ENCODE peak calls at places on chromosomes 6 and 20, in five cellular contexts. One of them, this sample, is unnamed.

GRCh38 chr20:19673575-19673974 is 84.5 kb upstream of the RIN2 start:
- DNase-seq in RKO: no peak
- DNase-seq in substantia nigra: no peak
- DNase-seq in trophoblast cell: peak
- DNase-seq in stimulated activated CD4-positive, alpha-beta T cell treated with anti-CD3 and anti-CD28 coated beads, TNF-alpha, amount 100 ng/mL, for 4 hours: no peak
- DNase-seq in this sample: no peak

GRCh38 chr20:21515300-21516179 is 1.7 kb upstream of the NKX2-2 start:
- DNase-seq in RKO: no peak
- DNase-seq in substantia nigra: no peak
- DNase-seq in trophoblast cell: no peak
- DNase-seq in stimulated activated CD4-positive, alpha-beta T cell treated with anti-CD3 and anti-CD28 coated beads, TNF-alpha, amount 100 ng/mL, for 4 hours: no peak
- DNase-seq in this sample: no peak

GRCh38 chr6:132130530-132131298 is 179.5 kb upstream of the CCN2 start:
- DNase-seq in RKO: no peak
- DNase-seq in substantia nigra: no peak
- DNase-seq in trophoblast cell: no peak
- DNase-seq in stimulated activated CD4-positive, alpha-beta T cell treated with anti-CD3 and anti-CD28 coated beads, TNF-alpha, amount 100 ng/mL, for 4 hours: no peak
- DNase-seq in this sample: no peak

GRCh38 chr20:54920491-54920890 is 445.1 kb downstream of the DOK5 start:
- DNase-seq in RKO: no peak
- DNase-seq in substantia nigra: no peak
- DNase-seq in trophoblast cell: no peak
- DNase-seq in stimulated activated CD4-positive, alpha-beta T cell treated with anti-CD3 and anti-CD28 coated beads, TNF-alpha, amount 100 ng/mL, for 4 hours: no peak
- DNase-seq in this sample: no peak

GRCh38 chr20:9112541-9113515 is 43.9 kb downstream of the PLCB4 start:
- DNase-seq in RKO: no peak
- DNase-seq in substantia nigra: no peak
- DNase-seq in trophoblast cell: no peak
- DNase-seq in stimulated activated CD4-positive, alpha-beta T cell treated with anti-CD3 and anti-CD28 coated beads, TNF-alpha, amount 100 ng/mL, for 4 hours: no peak
- DNase-seq in this sample: no peak

GRCh38 chr20:878511-879307 is 37.4 kb downstream of the ANGPT4 start:
- DNase-seq in RKO: peak
- DNase-seq in substantia nigra: no peak
- DNase-seq in trophoblast cell: no peak
- DNase-seq in stimulated activated CD4-positive, alpha-beta T cell treated with anti-CD3 and anti-CD28 coated beads, TNF-alpha, amount 100 ng/mL, for 4 hours: no peak
- DNase-seq in this sample: no peak

GRCh38 chr6:21229061-21229460 is 364.5 kb upstream of the SOX4 start:
- DNase-seq in RKO: no peak
- DNase-seq in substantia nigra: no peak
- DNase-seq in trophoblast cell: no peak
- DNase-seq in stimulated activated CD4-positive, alpha-beta T cell treated with anti-CD3 and anti-CD28 coated beads, TNF-alpha, amount 100 ng/mL, for 4 hours: no peak
- DNase-seq in this sample: no peak

GRCh38 chr20:1588166-1588868 is 30.8 kb upstream of the SIRPD start:
- DNase-seq in RKO: no peak
- DNase-seq in substantia nigra: no peak
- DNase-seq in trophoblast cell: no peak
- DNase-seq in stimulated activated CD4-positive, alpha-beta T cell treated with anti-CD3 and anti-CD28 coated beads, TNF-alpha, amount 100 ng/mL, for 4 hours: no peak
- DNase-seq in this sample: peak

GRCh38 chr6:74356385-74356784 is 660.4 kb downstream of the CD109 start:
- DNase-seq in RKO: peak
- DNase-seq in substantia nigra: no peak
- DNase-seq in trophoblast cell: peak
- DNase-seq in stimulated activated CD4-positive, alpha-beta T cell treated with anti-CD3 and anti-CD28 coated beads, TNF-alpha, amount 100 ng/mL, for 4 hours: no peak
- DNase-seq in this sample: no peak

GRCh38 chr6:17289491-17290106 is 8.4 kb downstream of the RBM24 start:
- DNase-seq in RKO: no peak
- DNase-seq in substantia nigra: no peak
- DNase-seq in trophoblast cell: peak
- DNase-seq in stimulated activated CD4-positive, alpha-beta T cell treated with anti-CD3 and anti-CD28 coated beads, TNF-alpha, amount 100 ng/mL, for 4 hours: no peak
- DNase-seq in this sample: no peak

GRCh38 chr6:137816133-137816579 is 50.9 kb upstream of the TNFAIP3 start:
- DNase-seq in RKO: no peak
- DNase-seq in substantia nigra: no peak
- DNase-seq in trophoblast cell: no peak
- DNase-seq in stimulated activated CD4-positive, alpha-beta T cell treated with anti-CD3 and anti-CD28 coated beads, TNF-alpha, amount 100 ng/mL, for 4 hours: no peak
- DNase-seq in this sample: no peak

GRCh38 chr6:92541457-92542060 is 877.8 kb downstream of the EPHA7 start:
- DNase-seq in RKO: no peak
- DNase-seq in substantia nigra: no peak
- DNase-seq in trophoblast cell: no peak
- DNase-seq in stimulated activated CD4-positive, alpha-beta T cell treated with anti-CD3 and anti-CD28 coated beads, TNF-alpha, amount 100 ng/mL, for 4 hours: no peak
- DNase-seq in this sample: no peak

GRCh38 chr6:81298751-81299150 is 453.7 kb downstream of the TENT5A start:
- DNase-seq in RKO: no peak
- DNase-seq in substantia nigra: no peak
- DNase-seq in trophoblast cell: no peak
- DNase-seq in stimulated activated CD4-positive, alpha-beta T cell treated with anti-CD3 and anti-CD28 coated beads, TNF-alpha, amount 100 ng/mL, for 4 hours: no peak
- DNase-seq in this sample: no peak

GRCh38 chr6:155273438-155273837 is 9.6 kb downstream of the CLDN20 start:
- DNase-seq in RKO: no peak
- DNase-seq in substantia nigra: no peak
- DNase-seq in trophoblast cell: no peak
- DNase-seq in stimulated activated CD4-positive, alpha-beta T cell treated with anti-CD3 and anti-CD28 coated beads, TNF-alpha, amount 100 ng/mL, for 4 hours: no peak
- DNase-seq in this sample: no peak

GRCh38 chr6:163738725-163739124 is 324.2 kb downstream of the QKI start:
- DNase-seq in RKO: no peak
- DNase-seq in substantia nigra: no peak
- DNase-seq in trophoblast cell: no peak
- DNase-seq in stimulated activated CD4-positive, alpha-beta T cell treated with anti-CD3 and anti-CD28 coated beads, TNF-alpha, amount 100 ng/mL, for 4 hours: no peak
- DNase-seq in this sample: no peak

GRCh38 chr6:109515781-109516409 is 32.9 kb upstream of the ZBTB24 start:
- DNase-seq in RKO: peak
- DNase-seq in substantia nigra: no peak
- DNase-seq in trophoblast cell: no peak
- DNase-seq in stimulated activated CD4-positive, alpha-beta T cell treated with anti-CD3 and anti-CD28 coated beads, TNF-alpha, amount 100 ng/mL, for 4 hours: no peak
- DNase-seq in this sample: no peak

GRCh38 chr6:20572288-20572687 is 38.0 kb downstream of the CDKAL1 start:
- DNase-seq in RKO: no peak
- DNase-seq in substantia nigra: no peak
- DNase-seq in trophoblast cell: no peak
- DNase-seq in stimulated activated CD4-positive, alpha-beta T cell treated with anti-CD3 and anti-CD28 coated beads, TNF-alpha, amount 100 ng/mL, for 4 hours: no peak
- DNase-seq in this sample: no peak

GRCh38 chr20:47591231-47591630 is 89.5 kb downstream of the NCOA3 start:
- DNase-seq in RKO: no peak
- DNase-seq in substantia nigra: no peak
- DNase-seq in trophoblast cell: no peak
- DNase-seq in stimulated activated CD4-positive, alpha-beta T cell treated with anti-CD3 and anti-CD28 coated beads, TNF-alpha, amount 100 ng/mL, for 4 hours: no peak
- DNase-seq in this sample: no peak

GRCh38 chr6:13870185-13870584 is 54.6 kb upstream of the RNF182 start:
- DNase-seq in RKO: no peak
- DNase-seq in substantia nigra: no peak
- DNase-seq in trophoblast cell: no peak
- DNase-seq in stimulated activated CD4-positive, alpha-beta T cell treated with anti-CD3 and anti-CD28 coated beads, TNF-alpha, amount 100 ng/mL, for 4 hours: no peak
- DNase-seq in this sample: no peak

GRCh38 chr20:3312940-3313656 is 74.1 kb upstream of the SLC4A11 start:
- DNase-seq in RKO: no peak
- DNase-seq in substantia nigra: no peak
- DNase-seq in trophoblast cell: peak
- DNase-seq in stimulated activated CD4-positive, alpha-beta T cell treated with anti-CD3 and anti-CD28 coated beads, TNF-alpha, amount 100 ng/mL, for 4 hours: no peak
- DNase-seq in this sample: no peak

GRCh38 chr6:33860706-33861474 is 57.1 kb upstream of the MLN start:
- DNase-seq in RKO: no peak
- DNase-seq in substantia nigra: no peak
- DNase-seq in trophoblast cell: no peak
- DNase-seq in stimulated activated CD4-positive, alpha-beta T cell treated with anti-CD3 and anti-CD28 coated beads, TNF-alpha, amount 100 ng/mL, for 4 hours: no peak
- DNase-seq in this sample: no peak

GRCh38 chr6:125271486-125272159 is 30.1 kb downstream of the HDDC2 start:
- DNase-seq in RKO: no peak
- DNase-seq in substantia nigra: no peak
- DNase-seq in trophoblast cell: no peak
- DNase-seq in stimulated activated CD4-positive, alpha-beta T cell treated with anti-CD3 and anti-CD28 coated beads, TNF-alpha, amount 100 ng/mL, for 4 hours: no peak
- DNase-seq in this sample: no peak

GRCh38 chr6:4872841-4873240 is 96.6 kb downstream of the CDYL start:
- DNase-seq in RKO: no peak
- DNase-seq in substantia nigra: no peak
- DNase-seq in trophoblast cell: no peak
- DNase-seq in stimulated activated CD4-positive, alpha-beta T cell treated with anti-CD3 and anti-CD28 coated beads, TNF-alpha, amount 100 ng/mL, for 4 hours: no peak
- DNase-seq in this sample: no peak

GRCh38 chr20:43477634-43478033 is 19.9 kb downstream of the SRSF6 start:
- DNase-seq in RKO: no peak
- DNase-seq in substantia nigra: no peak
- DNase-seq in trophoblast cell: no peak
- DNase-seq in stimulated activated CD4-positive, alpha-beta T cell treated with anti-CD3 and anti-CD28 coated beads, TNF-alpha, amount 100 ng/mL, for 4 hours: no peak
- DNase-seq in this sample: no peak

GRCh38 chr20:59016795-59017492 is 2.3 kb upstream of the TUBB1 start:
- DNase-seq in RKO: no peak
- DNase-seq in substantia nigra: no peak
- DNase-seq in trophoblast cell: no peak
- DNase-seq in stimulated activated CD4-positive, alpha-beta T cell treated with anti-CD3 and anti-CD28 coated beads, TNF-alpha, amount 100 ng/mL, for 4 hours: no peak
- DNase-seq in this sample: no peak

GRCh38 chr20:11431613-11432012 is 486.1 kb upstream of the BTBD3 start:
- DNase-seq in RKO: no peak
- DNase-seq in substantia nigra: no peak
- DNase-seq in trophoblast cell: no peak
- DNase-seq in stimulated activated CD4-positive, alpha-beta T cell treated with anti-CD3 and anti-CD28 coated beads, TNF-alpha, amount 100 ng/mL, for 4 hours: no peak
- DNase-seq in this sample: no peak

GRCh38 chr6:160013987-160014868 is 45.3 kb downstream of the IGF2R start:
- DNase-seq in RKO: no peak
- DNase-seq in substantia nigra: no peak
- DNase-seq in trophoblast cell: no peak
- DNase-seq in stimulated activated CD4-positive, alpha-beta T cell treated with anti-CD3 and anti-CD28 coated beads, TNF-alpha, amount 100 ng/mL, for 4 hours: no peak
- DNase-seq in this sample: peak

GRCh38 chr6:134253681-134254080 is 64.2 kb downstream of the SGK1 start:
- DNase-seq in RKO: no peak
- DNase-seq in substantia nigra: no peak
- DNase-seq in trophoblast cell: no peak
- DNase-seq in stimulated activated CD4-positive, alpha-beta T cell treated with anti-CD3 and anti-CD28 coated beads, TNF-alpha, amount 100 ng/mL, for 4 hours: no peak
- DNase-seq in this sample: no peak

GRCh38 chr6:47651505-47651944 is 46.9 kb upstream of the ADGRF4 start:
- DNase-seq in RKO: peak
- DNase-seq in substantia nigra: no peak
- DNase-seq in trophoblast cell: peak
- DNase-seq in stimulated activated CD4-positive, alpha-beta T cell treated with anti-CD3 and anti-CD28 coated beads, TNF-alpha, amount 100 ng/mL, for 4 hours: no peak
- DNase-seq in this sample: no peak

GRCh38 chr6:34945317-34945716 is 56.3 kb downstream of the ANKS1A start:
- DNase-seq in RKO: no peak
- DNase-seq in substantia nigra: no peak
- DNase-seq in trophoblast cell: no peak
- DNase-seq in stimulated activated CD4-positive, alpha-beta T cell treated with anti-CD3 and anti-CD28 coated beads, TNF-alpha, amount 100 ng/mL, for 4 hours: no peak
- DNase-seq in this sample: no peak

GRCh38 chr20:49595811-49596545 is 28.0 kb upstream of the PTGIS start:
- DNase-seq in RKO: peak
- DNase-seq in substantia nigra: no peak
- DNase-seq in trophoblast cell: no peak
- DNase-seq in stimulated activated CD4-positive, alpha-beta T cell treated with anti-CD3 and anti-CD28 coated beads, TNF-alpha, amount 100 ng/mL, for 4 hours: peak
- DNase-seq in this sample: no peak

GRCh38 chr6:27814665-27815424 is 97.4 kb downstream of the OR2B2 start:
- DNase-seq in RKO: peak
- DNase-seq in substantia nigra: no peak
- DNase-seq in trophoblast cell: peak
- DNase-seq in stimulated activated CD4-positive, alpha-beta T cell treated with anti-CD3 and anti-CD28 coated beads, TNF-alpha, amount 100 ng/mL, for 4 hours: peak
- DNase-seq in this sample: peak

GRCh38 chr6:44221961-44222335 is 1.4 kb upstream of the SLC29A1 start:
- DNase-seq in RKO: no peak
- DNase-seq in substantia nigra: no peak
- DNase-seq in trophoblast cell: no peak
- DNase-seq in stimulated activated CD4-positive, alpha-beta T cell treated with anti-CD3 and anti-CD28 coated beads, TNF-alpha, amount 100 ng/mL, for 4 hours: no peak
- DNase-seq in this sample: no peak

GRCh38 chr6:15324427-15324985 is 78.6 kb downstream of the JARID2 start:
- DNase-seq in RKO: no peak
- DNase-seq in substantia nigra: no peak
- DNase-seq in trophoblast cell: no peak
- DNase-seq in stimulated activated CD4-positive, alpha-beta T cell treated with anti-CD3 and anti-CD28 coated beads, TNF-alpha, amount 100 ng/mL, for 4 hours: no peak
- DNase-seq in this sample: no peak

GRCh38 chr6:26431258-26432162 is 8.8 kb upstream of the BTN3A3 start:
- DNase-seq in RKO: no peak
- DNase-seq in substantia nigra: no peak
- DNase-seq in trophoblast cell: no peak
- DNase-seq in stimulated activated CD4-positive, alpha-beta T cell treated with anti-CD3 and anti-CD28 coated beads, TNF-alpha, amount 100 ng/mL, for 4 hours: no peak
- DNase-seq in this sample: no peak

GRCh38 chr6:154579046-154579823 is 68.8 kb upstream of the CNKSR3 start:
- DNase-seq in RKO: no peak
- DNase-seq in substantia nigra: no peak
- DNase-seq in trophoblast cell: no peak
- DNase-seq in stimulated activated CD4-positive, alpha-beta T cell treated with anti-CD3 and anti-CD28 coated beads, TNF-alpha, amount 100 ng/mL, for 4 hours: no peak
- DNase-seq in this sample: no peak

This sample was measured in effector memory CD8-positive, alpha-beta T cell.